ENCODE peak calls at places on chromosomes 2 and 18, in ten cellular contexts. E is fibroblast of mammary gland; K is cardiac muscle cell; L is activated gamma-delta T cell treated with anti-CD3 and anti-CD28 coated beads, Interleukin-2, amount 50 U/mL, for 16 hours; R is nucleus accumbens; X is left ventricle myocardium inferior; Q is adipocyte; W is activated CD8-positive, alpha-beta memory T cell treated with anti-CD3 and anti-CD28 coated beads for 1 hour; H is IMR-90; S is GM10248. M is an unnamed sample.

GRCh38 chr2:43024515-43024962 is 201.9 kb downstream of the ZFP36L2 start:
- DNase-seq in E (peak; percentile 64), K (peak; percentile 71), L (no peak), R (peak; percentile 41), X (peak; percentile 66), Q (peak; percentile 71), W (no peak), H (peak; percentile 55), S (peak; percentile 59), M (no peak)

GRCh38 chr2:224025874-224026273 is 13.2 kb downstream of the SERPINE2 start:
- DNase-seq in E (no peak), K (no peak), L (peak; percentile 34), R (no peak), X (no peak), Q (no peak), W (no peak), H (no peak), S (peak; percentile 28), M (no peak)

GRCh38 chr2:221529177-221529942 is 42.7 kb downstream of the EPHA4 start:
- DNase-seq in E (no peak), K (no peak), L (no peak), R (no peak), X (peak; percentile 33), Q (no peak), W (no peak), H (no peak), S (no peak), M (no peak)

GRCh38 chr2:20208487-20208882 is 16.4 kb downstream of the SDC1 start:
- DNase-seq in E (no peak), K (no peak), L (no peak), R (no peak), X (no peak), Q (no peak), W (no peak), H (no peak), S (no peak), M (no peak)

GRCh38 chr2:235041221-235041917 is 89.6 kb downstream of the SH3BP4 start:
- DNase-seq in E (no peak), K (no peak), L (no peak), R (no peak), X (no peak), Q (no peak), W (no peak), H (no peak), S (no peak), M (no peak)

GRCh38 chr2:150127271-150127990 is 360.0 kb downstream of the RND3 start:
- DNase-seq in E (no peak), K (no peak), L (no peak), R (no peak), X (no peak), Q (no peak), W (no peak), H (no peak), S (no peak), M (no peak)

GRCh38 chr2:234025475-234025874 is 25.0 kb upstream of the SPP2 start:
- DNase-seq in E (no peak), K (no peak), L (no peak), R (no peak), X (no peak), Q (no peak), W (no peak), H (no peak), S (peak; percentile 56), M (no peak)

GRCh38 chr2:217805679-217806479 is 196.9 kb downstream of the TNS1 start:
- DNase-seq in E (no peak), K (no peak), L (no peak), R (no peak), X (peak; percentile 17), Q (no peak), W (no peak), H (no peak), S (no peak), M (no peak)

GRCh38 chr2:12615509-12615908 is 101.2 kb upstream of the TRIB2 start:
- DNase-seq in E (peak; percentile 17), K (no peak), L (no peak), R (no peak), X (no peak), Q (no peak), W (no peak), H (no peak), S (no peak), M (no peak)

GRCh38 chr2:3253913-3254437 is 123.6 kb downstream of the EIPR1 start:
- DNase-seq in E (no peak), K (no peak), L (no peak), R (no peak), X (no peak), Q (no peak), W (no peak), H (no peak), S (no peak), M (no peak)

GRCh38 chr2:64644240-64645013 is 9.3 kb downstream of the SERTAD2 start:
- DNase-seq in E (peak; percentile 68), K (peak; percentile 84), L (no peak), R (peak; percentile 25), X (peak; percentile 82), Q (peak; percentile 90), W (no peak), H (peak; percentile 81), S (peak; percentile 75), M (peak; percentile 22)

GRCh38 chr2:111930875-111931274 is 32.5 kb downstream of the MERTK start:
- DNase-seq in E (peak; percentile 87), K (peak; percentile 61), L (no peak), R (no peak), X (no peak), Q (peak; percentile 72), W (no peak), H (peak; percentile 65), S (no peak), M (no peak)

GRCh38 chr18:9742588-9743131 is 34.6 kb downstream of the RAB31 start:
- DNase-seq in E (peak; percentile 49), K (peak; percentile 52), L (no peak), R (no peak), X (no peak), Q (no peak), W (no peak), H (peak; percentile 36), S (no peak), M (no peak)

GRCh38 chr2:106107509-106108131 is 86.5 kb downstream of the UXS1 start:
- DNase-seq in E (peak; percentile 35), K (no peak), L (no peak), R (no peak), X (no peak), Q (peak; percentile 20), W (no peak), H (peak; percentile 81), S (peak; percentile 75), M (no peak)

GRCh38 chr2:159798376-159798724 is 342 bp upstream of the CD302 start:
- DNase-seq in E (no peak), K (no peak), L (no peak), R (no peak), X (no peak), Q (no peak), W (no peak), H (no peak), S (no peak), M (no peak)

GRCh38 chr2:74553892-74554820 is at the start of the genes DOK1 and LOXL3:
- DNase-seq in E (peak; percentile 84), K (peak; percentile 98), L (peak; percentile 68), R (peak; percentile 60), X (peak; percentile 91), Q (peak; percentile 96), W (peak; percentile 36), H (peak; percentile 88), S (peak; percentile 90), M (peak; percentile 22)

GRCh38 chr2:168156661-168157060 is 90.7 kb downstream of the STK39 start:
- DNase-seq in E (peak; percentile 67), K (peak; percentile 67), L (no peak), R (no peak), X (peak; percentile 31), Q (peak; percentile 30), W (no peak), H (peak; percentile 48), S (no peak), M (no peak)

GRCh38 chr2:178865537-178865936 is 58.3 kb upstream of the TTN start:
- DNase-seq in E (peak; percentile 37), K (peak; percentile 35), L (no peak), R (no peak), X (no peak), Q (no peak), W (no peak), H (no peak), S (no peak), M (no peak)

GRCh38 chr18:37671119-37671518 is 105.5 kb upstream of the CELF4 start:
- DNase-seq in E (no peak), K (no peak), L (no peak), R (no peak), X (no peak), Q (no peak), W (no peak), H (no peak), S (no peak), M (no peak)

M was measured in esophagus squamous epithelium.